ENCODE peak calls at places on chromosomes 7 and 10, in five cellular contexts. G is EL, X is amniotic stem cell, U is tibial artery, H is T-helper 9 cell. I is an unnamed sample.

GRCh38 chr7:47601119-47601880 is 19.4 kb upstream of the TNS3 start:
- DNase-seq in G (peak; percentile 96), X (peak; percentile 40), U (no peak), H (no peak), I (no peak)

GRCh38 chr7:41006591-41006990 is 696.3 kb downstream of the INHBA start:
- DNase-seq in G (peak; percentile 55), X (no peak), U (no peak), H (no peak), I (no peak)

GRCh38 chr10:33157108-33157507 is 177.4 kb downstream of the NRP1 start:
- DNase-seq in G (peak; percentile 73), X (no peak), U (no peak), H (no peak), I (no peak)

GRCh38 chr10:78224602-78225001 is 190.9 kb downstream of the RPS24 start:
- DNase-seq in G (peak; percentile 72), X (no peak), U (no peak), H (no peak), I (no peak)

GRCh38 chr10:66869635-66870034 is 56.2 kb upstream of the LRRTM3 start:
- DNase-seq in G (no peak), X (no peak), U (no peak), H (no peak), I (no peak)

GRCh38 chr7:114662002-114662677 is 247.5 kb downstream of the FOXP2 start:
- DNase-seq in G (no peak), X (no peak), U (no peak), H (no peak), I (peak; percentile 31)

GRCh38 chr7:41758321-41758720 is 55.4 kb upstream of the INHBA start:
- DNase-seq in G (no peak), X (no peak), U (no peak), H (no peak), I (no peak)

GRCh38 chr10:114715171-114715670 is 57.1 kb upstream of the ABLIM1 start:
- DNase-seq in G (peak; percentile 62), X (peak; percentile 11), U (no peak), H (no peak), I (no peak)

I was measured in NCI-H1092 treated with DMSO at 0.1 percent for 48 hours.